ENCODE peak calls at places on chromosomes 12 and 14, in seven cellular contexts. L, D, B, K, G, M and U are unnamed samples.

GRCh38 chr14:49424436-49425331 is 161.5 kb downstream of the RPS29 start:
- DNase-seq in B (no peak), M (no peak), D (no peak), G (no peak), K (no peak), L (no peak), U (no peak)

GRCh38 chr12:64102339-64102738 is 119.8 kb downstream of the KICS2 start:
- DNase-seq in K (no peak), B (no peak), D (no peak), G (peak), L (no peak), M (no peak), U (peak)

GRCh38 chr12:92403210-92404175 is 257.8 kb upstream of the BTG1 start:
- DNase-seq in K (no peak), G (no peak), B (peak), D (peak), L (no peak), M (peak), U (no peak)

GRCh38 chr12:24198070-24198469 is 248.6 kb upstream of the SOX5 start:
- DNase-seq in M (no peak), B (no peak), L (peak), K (peak), D (no peak), G (no peak), U (no peak)

GRCh38 chr12:7645395-7646177 is 20.1 kb downstream of the APOBEC1 start:
- DNase-seq in K (peak), M (peak), B (no peak), D (no peak), L (peak), G (peak), U (no peak)

GRCh38 chr12:1604464-1604863 is 10.1 kb upstream of the FBXL14 start:
- DNase-seq in K (no peak), L (no peak), D (no peak), B (no peak), G (no peak), M (no peak), U (no peak)

GRCh38 chr14:60311417-60311816 is 62.4 kb downstream of the PPM1A start:
- DNase-seq in K (peak), L (peak), M (no peak), B (no peak), G (peak), D (no peak), U (no peak)

GRCh38 chr12:34526946-34527345 is 504.6 kb downstream of the ALG10 start:
- DNase-seq in L (no peak), D (no peak), K (no peak), G (no peak), M (no peak), B (no peak), U (no peak)

GRCh38 chr12:22287776-22288621 is 46.5 kb downstream of the ST8SIA1 start:
- DNase-seq in L (peak), M (peak), K (peak), G (peak), D (no peak), B (peak), U (peak)

GRCh38 chr14:61177279-61178225 is 103.6 kb downstream of the TMEM30B start:
- DNase-seq in G (no peak), M (no peak), L (no peak), B (no peak), D (no peak), K (peak), U (peak)

GRCh38 chr12:71752887-71753286 is 1.8 kb upstream of the RAB21 start:
- DNase-seq in M (no peak), D (no peak), G (no peak), L (no peak), B (no peak), K (no peak), U (no peak)

GRCh38 chr12:129145381-129145780 is 292.1 kb downstream of the GLT1D1 start:
- DNase-seq in K (no peak), D (no peak), G (no peak), B (no peak), L (no peak), M (no peak), U (no peak)

GRCh38 chr12:42180990-42181611 is 36.4 kb upstream of the GXYLT1 start:
- DNase-seq in B (no peak), K (peak), L (no peak), G (peak), M (no peak), D (no peak), U (peak)

GRCh38 chr12:111578276-111578970 is 20.7 kb downstream of the ATXN2 start:
- DNase-seq in L (peak), K (peak), B (no peak), G (peak), D (no peak), M (no peak), U (peak)

GRCh38 chr12:123363743-123364531 is 710 bp downstream of the SBNO1 start:
- DNase-seq in B (peak), M (peak), D (peak), L (no peak), G (peak), K (no peak), U (peak)

GRCh38 chr12:109630107-109630506 is 56.5 kb downstream of the MVK start:
- DNase-seq in B (no peak), G (no peak), M (no peak), D (no peak), L (no peak), K (no peak), U (no peak)

GRCh38 chr12:25257590-25258324 is 7.0 kb upstream of the KRAS start:
- DNase-seq in B (no peak), G (no peak), D (no peak), M (no peak), L (no peak), K (no peak), U (no peak)

GRCh38 chr14:61145258-61145902 is 135.8 kb downstream of the TMEM30B start:
- DNase-seq in L (peak), M (no peak), D (no peak), K (peak), G (peak), B (no peak), U (peak)

GRCh38 chr12:62621239-62621638 is 154.6 kb downstream of the MON2 start:
- DNase-seq in B (no peak), K (no peak), G (no peak), M (no peak), L (no peak), D (no peak), U (no peak)

GRCh38 chr14:90629471-90629870 is 186.8 kb downstream of the TTC7B start:
- DNase-seq in G (no peak), L (no peak), M (no peak), K (peak), B (no peak), D (no peak), U (no peak)

GRCh38 chr12:118429703-118430383 is 53.5 kb downstream of the SUDS3 start:
- DNase-seq in L (no peak), K (no peak), G (no peak), M (no peak), D (no peak), B (no peak), U (no peak)

GRCh38 chr12:7101047-7101693 is 7.8 kb downstream of the C1RL start:
- DNase-seq in L (peak), M (no peak), K (peak), B (no peak), D (no peak), G (peak), U (no peak)

GRCh38 chr14:94054936-94055335 is 26.1 kb downstream of the DDX24 start:
- DNase-seq in B (no peak), K (no peak), L (no peak), G (no peak), D (peak), M (no peak), U (no peak)

GRCh38 chr12:6899837-6900519 is 4.6 kb upstream of the LRRC23 start:
- DNase-seq in B (no peak), G (peak), D (no peak), K (peak), M (no peak), L (no peak), U (no peak)

GRCh38 chr12:39145175-39145999 is 240.0 kb upstream of the CPNE8 start:
- DNase-seq in B (no peak), M (no peak), G (peak), D (no peak), L (no peak), K (no peak), U (peak)

GRCh38 chr14:74888164-74889158 is 6.7 kb downstream of the DLST start:
- DNase-seq in G (no peak), L (no peak), B (no peak), K (no peak), D (no peak), M (no peak), U (peak)

GRCh38 chr14:47269788-47270492 is 405.5 kb downstream of the MDGA2 start:
- DNase-seq in L (peak), B (no peak), G (peak), M (no peak), K (no peak), D (no peak), U (no peak)

GRCh38 chr12:2783936-2784600 is 10.7 kb upstream of the FKBP4 start:
- DNase-seq in K (peak), B (peak), D (peak), L (peak), G (peak), M (peak), U (peak)

DNA sequence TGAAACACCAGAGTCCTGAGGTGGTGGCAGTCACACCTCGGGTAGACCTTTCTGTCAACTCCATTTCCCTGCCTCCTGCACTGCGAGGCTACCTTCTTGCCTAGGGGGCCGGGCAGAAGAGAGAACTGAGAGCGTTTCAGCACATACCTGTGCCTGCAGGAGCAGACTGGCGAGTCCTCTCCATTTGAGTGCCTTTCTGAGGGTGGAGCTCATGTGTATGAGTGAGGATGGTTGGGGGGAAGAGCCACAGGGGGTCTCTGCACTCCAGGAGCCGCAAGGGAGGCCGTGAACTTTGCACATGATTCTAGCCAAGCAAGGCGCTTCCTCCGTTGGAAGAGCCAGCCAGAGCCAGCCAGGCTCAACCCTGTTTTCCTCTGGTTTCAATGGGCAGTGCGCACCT is 31.0 kb upstream of the CCND2 start:
- DNase-seq in G (no peak), L (no peak), M (no peak), D (no peak), K (no peak), B (no peak), U (no peak)
- H3K27ac ChIP-seq in G (no peak), L (no peak), M (no peak), D (no peak), K (no peak), B (no peak), U (no peak)

DNA sequence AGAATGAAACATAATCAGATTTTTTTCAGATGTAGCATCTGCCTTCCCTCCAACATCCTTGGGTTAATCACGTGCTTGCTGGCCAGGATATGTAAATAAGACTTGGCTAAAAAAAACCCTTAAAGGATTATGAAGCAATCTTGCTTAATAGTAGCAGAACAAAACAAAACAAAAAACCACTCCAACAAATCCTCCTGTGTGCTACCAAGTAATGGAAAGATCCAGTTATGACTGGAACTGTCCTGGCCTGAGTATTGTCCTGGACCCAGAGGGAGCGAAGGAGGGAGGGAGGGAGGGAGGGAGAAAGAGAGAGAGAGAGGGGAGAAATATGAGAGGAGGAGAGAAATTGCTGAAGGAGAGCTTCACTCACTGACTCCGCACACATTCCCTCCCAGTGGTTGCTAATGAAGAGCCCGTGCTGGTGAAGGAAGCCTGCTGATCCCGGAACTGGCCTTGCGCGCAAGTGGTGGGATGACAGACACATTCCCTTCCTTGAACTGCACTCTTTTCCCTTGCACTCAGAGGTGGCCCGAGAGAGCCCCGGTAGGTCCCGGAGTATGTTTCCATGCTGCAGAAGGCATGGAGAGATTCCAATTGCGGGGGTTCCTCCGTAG is 57.2 kb downstream of the HMGA2 start:
- DNase-seq in M (no peak), B (no peak), G (peak), L (no peak), D (no peak), K (peak), U (peak)
- H3K27ac ChIP-seq in M (no peak), B (no peak), G (peak), L (peak), D (no peak), K (peak), U (peak)

DNA sequence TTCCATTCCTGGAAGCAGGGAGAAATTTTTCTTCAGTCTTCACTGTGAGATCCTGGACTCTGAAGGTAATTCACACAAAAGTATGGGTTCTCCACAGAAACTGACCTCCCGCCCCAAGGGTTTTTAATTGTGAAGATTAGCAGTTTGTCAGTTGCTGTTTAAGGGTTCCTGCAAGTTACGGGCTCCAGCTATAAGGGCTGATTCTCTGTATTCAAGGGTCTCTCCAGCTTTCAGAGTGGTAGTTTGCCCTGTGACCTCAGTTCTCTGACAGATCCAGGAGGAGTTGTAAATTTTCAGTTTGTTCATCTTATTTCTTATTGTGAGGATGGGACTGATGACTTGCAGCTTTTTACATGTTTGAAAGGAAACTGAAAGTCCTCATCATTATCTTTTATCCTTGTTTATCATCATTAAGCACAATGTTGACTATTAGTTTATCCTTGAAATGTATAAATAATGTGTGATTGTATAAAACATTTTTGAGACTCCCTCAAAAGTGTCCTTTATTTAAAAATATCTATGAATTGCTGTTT is 110.9 kb downstream of the SCAF11 start:
- DNase-seq in L (no peak), B (no peak), M (no peak), D (no peak), K (no peak), G (no peak), U (no peak)
- H3K27ac ChIP-seq in L (no peak), B (peak), M (no peak), D (peak), K (peak), G (peak), U (no peak)

DNA sequence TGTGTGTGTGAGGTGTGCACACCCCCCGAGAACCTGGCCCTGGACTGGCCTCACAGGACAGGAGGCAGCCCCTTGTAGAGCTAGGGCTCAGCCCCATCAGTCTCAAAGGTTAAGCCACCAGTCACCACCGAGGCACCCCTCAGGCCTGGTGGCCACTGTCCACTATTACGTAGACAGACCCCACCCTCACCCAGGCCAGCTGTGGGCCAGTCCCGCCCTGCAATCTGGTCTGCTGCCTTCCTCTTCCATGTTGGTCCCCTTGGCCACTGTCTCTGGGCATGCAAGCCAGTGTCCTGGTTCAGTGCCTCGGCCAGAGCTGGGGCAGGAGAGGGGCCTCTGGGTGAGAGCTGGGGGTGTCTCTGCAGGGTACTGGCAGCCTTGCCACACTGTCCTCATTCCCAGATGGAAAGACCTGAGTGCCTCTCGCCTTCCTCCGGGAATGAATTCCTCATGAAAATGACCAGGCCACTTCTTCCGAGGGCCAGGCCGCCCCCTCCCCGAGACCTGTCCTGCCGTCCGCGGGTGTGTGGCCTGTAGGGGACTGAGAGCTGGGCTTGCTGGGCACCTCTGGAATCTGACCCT is 897 bp upstream of the TEX22 start:
- DNase-seq in L (no peak), K (no peak), D (no peak), G (no peak), M (no peak), B (no peak), U (peak)
- H3K27ac ChIP-seq in L (no peak), K (peak), D (peak), G (peak), M (peak), B (peak), U (no peak)

DNA sequence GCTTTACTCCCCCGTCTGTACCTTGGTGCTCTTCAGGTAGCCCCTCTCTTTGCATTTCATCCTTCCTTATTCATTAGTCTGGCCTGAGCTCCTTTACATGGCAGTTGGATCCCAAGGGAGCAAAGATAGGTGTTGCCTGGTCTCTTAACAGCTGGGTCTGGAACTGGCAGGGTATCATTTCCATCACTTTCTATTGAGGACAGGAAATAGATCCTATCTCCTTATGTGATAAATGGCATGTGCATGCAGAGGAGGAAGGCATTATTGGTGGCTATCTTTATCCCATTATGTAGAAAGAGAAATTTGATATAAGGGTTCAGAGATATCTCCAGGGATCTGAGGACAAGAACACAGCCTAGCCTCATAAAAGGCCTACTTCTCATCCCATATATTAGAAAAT is 54.6 kb upstream of the OAS1 start:
- DNase-seq in B (no peak), L (no peak), G (no peak), M (no peak), K (no peak), D (no peak), U (no peak)
- H3K27ac ChIP-seq in B (no peak), L (no peak), G (no peak), M (no peak), K (no peak), D (no peak), U (no peak)

GRCh38 chr14:68607852-68608232 is 185.0 kb downstream of the ZFP36L1 start:
- DNase-seq in K (no peak), G (no peak), B (no peak), M (no peak), D (no peak), L (no peak), U (peak)
- H3K27ac ChIP-seq in K (peak), G (peak), B (no peak), M (no peak), D (no peak), L (no peak), U (no peak)

DNA sequence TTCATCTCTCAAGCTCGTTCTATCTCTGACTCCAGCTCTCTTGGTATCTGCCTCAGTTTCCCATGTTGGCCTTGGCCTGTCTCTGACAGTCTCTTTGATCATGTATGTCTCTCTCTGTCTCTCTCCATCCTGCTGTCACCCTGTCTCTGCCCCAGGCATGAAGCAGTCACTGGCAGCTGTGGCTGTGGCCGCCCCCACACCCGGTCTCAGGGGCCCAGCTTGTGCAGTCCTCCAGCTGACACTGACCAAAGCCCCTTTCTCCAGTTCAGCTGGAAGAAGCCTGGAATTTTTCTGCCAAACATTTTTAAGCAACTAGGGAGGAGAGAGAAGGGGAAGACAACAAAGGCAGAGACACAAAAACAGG is 14.5 kb downstream of the DTX1 start:
- DNase-seq in M (no peak), B (no peak), L (no peak), D (no peak), K (no peak), G (no peak), U (no peak)
- H3K27ac ChIP-seq in M (no peak), B (no peak), L (no peak), D (no peak), K (no peak), G (no peak), U (no peak)

DNA sequence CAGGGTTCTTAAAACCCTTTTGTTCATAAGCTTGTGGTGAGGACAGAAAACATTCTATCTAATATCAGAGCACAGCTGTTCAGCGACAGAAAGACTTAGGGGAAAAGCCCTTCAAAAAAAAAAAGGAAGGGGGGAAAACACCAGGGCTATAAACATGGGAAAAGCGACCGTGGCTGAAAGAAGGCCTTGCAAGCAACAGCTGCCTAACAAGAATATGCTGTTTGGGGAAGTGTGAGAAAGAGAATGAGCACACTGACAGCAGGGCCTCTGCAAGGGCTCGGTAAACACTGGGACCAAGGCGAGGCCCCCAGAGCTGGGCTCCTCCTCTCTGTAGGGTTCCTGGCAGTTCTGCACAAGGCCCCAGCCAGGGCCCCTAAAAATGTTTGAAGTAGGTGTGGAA is 27.4 kb upstream of the CCND2 start:
- DNase-seq in G (no peak), B (no peak), L (no peak), M (no peak), K (no peak), D (no peak), U (no peak)
- H3K27ac ChIP-seq in G (no peak), B (no peak), L (no peak), M (no peak), K (no peak), D (no peak), U (no peak)